ENCODE peak calls at places on chromosome 18, in nine cellular contexts. W is HCT116, D is fibroblast of lung, F is endothelial cell of umbilical vein, M is GM12878, J is GM23248, N is MM.1S, R is keratinocyte, P is mammary epithelial cell. K is an unnamed sample. For H3K4me1, the result is how much of the 10 kb centered on the place peaks cover.

GRCh38 chr18:79779700-79780190 is 18.0 kb upstream of the KCNG2 start:
- DNase-seq in P (no peak), R (no peak), W (no peak), J (no peak), D (no peak), N (no peak), F (no peak), M (no peak), K (no peak)

GRCh38 chr18:3217930-3218647 is 1.7 kb downstream of the MYOM1 start:
- DNase-seq in M (no peak), R (no peak), N (no peak), F (no peak), D (no peak), J (peak), W (no peak), P (no peak), K (peak)

GRCh38 chr18:10851824-10852225 is 297.5 kb downstream of the PIEZO2 start:
- DNase-seq in D (peak), R (no peak), W (peak), P (peak), M (peak), N (peak), F (peak), J (peak), K (peak)

GRCh38 chr18:9969247-9969646 is 55.4 kb downstream of the VAPA start:
- DNase-seq in W (no peak), P (no peak), M (no peak), J (no peak), F (no peak), R (no peak), D (no peak), N (no peak), K (no peak)

GRCh38 chr18:2617974-2618373 is 37.6 kb upstream of the SMCHD1 start:
- DNase-seq in D (peak), W (no peak), P (no peak), J (peak), R (no peak), M (no peak), F (no peak), N (no peak), K (no peak)

GRCh38 chr18:79786781-79787526 is 10.8 kb upstream of the KCNG2 start:
- DNase-seq in N (no peak), M (no peak), R (no peak), F (no peak), D (no peak), J (peak), W (no peak), P (no peak), K (no peak)

GRCh38 chr18:36374262-36374661 is 76.7 kb downstream of the FHOD3 start:
- DNase-seq in J (no peak), M (no peak), P (no peak), W (no peak), N (no peak), F (no peak), D (peak), R (no peak), K (no peak)

GRCh38 chr18:36673452-36673851 is 155.3 kb downstream of the TPGS2 start:
- DNase-seq in M (no peak), N (no peak), D (no peak), P (no peak), J (no peak), W (no peak), R (no peak), F (no peak), K (no peak)

GRCh38 chr18:36711813-36712444 is 116.9 kb downstream of the TPGS2 start:
- DNase-seq in M (no peak), N (no peak), W (peak), J (peak), F (no peak), R (no peak), P (peak), D (peak), K (peak)

GRCh38 chr18:21163647-21164625 is 52.3 kb upstream of the ROCK1 start:
- DNase-seq in P (peak), M (no peak), F (no peak), J (peak), W (no peak), D (peak), R (peak), N (no peak), K (peak)

GRCh38 chr18:44342167-44342566 is 338.5 kb upstream of the SETBP1 start:
- DNase-seq in F (no peak), M (no peak), D (peak), W (no peak), P (no peak), R (no peak), J (peak), N (no peak), K (no peak)

GRCh38 chr18:52394602-52395001 is 54.6 kb downstream of the DCC start:
- DNase-seq in F (no peak), N (peak), J (no peak), D (peak), W (no peak), P (no peak), M (peak), R (no peak), K (no peak)

GRCh38 chr18:80157708-80158343 is 48.8 kb downstream of the ADNP2 start:
- DNase-seq in D (peak), P (peak), N (peak), M (peak), J (peak), W (peak), R (no peak), F (peak), K (peak)

GRCh38 chr18:7743256-7743655 is 176.1 kb downstream of the PTPRM start:
- DNase-seq in N (no peak), J (no peak), F (no peak), W (no peak), M (no peak), R (no peak), P (no peak), D (no peak), K (no peak)

GRCh38 chr18:54871231-54871630 is 43.0 kb downstream of the RAB27B start:
- DNase-seq in W (no peak), J (no peak), D (no peak), R (no peak), P (no peak), N (no peak), F (no peak), M (no peak), K (no peak)

GRCh38 chr18:30016179-30016578 is 1026.4 kb downstream of the DSC3 start:
- DNase-seq in P (peak), M (no peak), F (no peak), N (no peak), W (no peak), R (no peak), J (no peak), D (peak), K (no peak)

GRCh38 chr18:11665587-11665986 is 23.5 kb upstream of the GNAL start:
- DNase-seq in P (no peak), R (no peak), W (no peak), F (no peak), M (no peak), N (no peak), D (no peak), J (no peak), K (no peak)

GRCh38 chr18:74790451-74790850 is 192.8 kb downstream of the ZNF407 start:
- DNase-seq in W (no peak), P (no peak), D (no peak), M (no peak), N (no peak), F (no peak), R (no peak), J (no peak), K (no peak)

GRCh38 chr18:34809697-34810096 is 99.6 kb downstream of the DTNA start:
- DNase-seq in D (peak), P (peak), M (no peak), W (peak), N (no peak), R (no peak), J (peak), F (peak), K (peak)

GRCh38 chr18:6315556-6316331 is 99.0 kb downstream of the L3MBTL4 start:
- DNase-seq in J (no peak), M (no peak), D (no peak), P (no peak), R (no peak), N (no peak), F (no peak), W (no peak), K (no peak)

GRCh38 chr18:62037012-62037742 is 144.4 kb upstream of the RNF152 start:
- DNase-seq in M (no peak), P (no peak), R (no peak), D (no peak), W (no peak), J (peak), N (no peak), F (no peak), K (no peak)

GRCh38 chr18:64330161-64330560 is 181.3 kb upstream of the LINC00305 start:
- DNase-seq in W (no peak), J (no peak), N (no peak), F (peak), P (no peak), M (no peak), R (no peak), D (no peak), K (peak)

GRCh38 chr18:21303913-21304312 is 61.9 kb downstream of the GREB1L start:
- DNase-seq in R (no peak), J (peak), F (no peak), W (peak), N (no peak), D (peak), M (no peak), P (peak), K (no peak)

GRCh38 chr18:35491689-35492077 is 6.1 kb downstream of the INO80C start:
- DNase-seq in M (no peak), P (no peak), F (peak), D (no peak), J (no peak), N (no peak), W (no peak), R (no peak), K (peak)

GRCh38 chr18:11666176-11666575 is 22.9 kb upstream of the GNAL start:
- DNase-seq in D (no peak), W (no peak), N (no peak), P (no peak), J (no peak), R (no peak), M (no peak), F (no peak), K (no peak)

GRCh38 chr18:29652797-29653196 is 1389.7 kb downstream of the DSC3 start:
- DNase-seq in D (peak), P (peak), F (no peak), J (no peak), W (no peak), M (no peak), R (no peak), N (no peak), K (no peak)

GRCh38 chr18:59218018-59218417 is 1.9 kb upstream of the GRP start:
- DNase-seq in F (no peak), D (no peak), W (no peak), M (no peak), J (no peak), N (no peak), R (no peak), P (no peak), K (no peak)

GRCh38 chr18:38330573-38330972 is 765.0 kb upstream of the CELF4 start:
- DNase-seq in W (no peak), N (no peak), R (no peak), J (no peak), D (no peak), F (no peak), M (no peak), P (peak), K (no peak)

GRCh38 chr18:74244554-74244953 is 47.2 kb downstream of the CYB5A start:
- DNase-seq in M (no peak), N (no peak), F (no peak), P (no peak), R (no peak), W (no peak), J (no peak), D (no peak), K (no peak)

GRCh38 chr18:23545247-23545789 is 41.0 kb downstream of the NPC1 start:
- DNase-seq in P (no peak), W (no peak), N (no peak), M (no peak), J (no peak), F (no peak), R (no peak), D (no peak), K (no peak)

GRCh38 chr18:46761054-46761769 is 4.4 kb upstream of the ST8SIA5 start:
- DNase-seq in F (no peak), P (no peak), J (no peak), N (no peak), R (no peak), W (no peak), D (no peak), M (no peak), K (no peak)

GRCh38 chr18:13444430-13445240 is 226.1 kb downstream of the LDLRAD4 start:
- DNase-seq in F (no peak), W (no peak), N (no peak), J (no peak), M (no peak), R (no peak), D (no peak), P (no peak), K (no peak)
- H3K4me1 ChIP-seq in F (under half), W (under half), N (under half), J (under half), M (under half), R (under half), D (under half), P (under half), K (under half)

DNA sequence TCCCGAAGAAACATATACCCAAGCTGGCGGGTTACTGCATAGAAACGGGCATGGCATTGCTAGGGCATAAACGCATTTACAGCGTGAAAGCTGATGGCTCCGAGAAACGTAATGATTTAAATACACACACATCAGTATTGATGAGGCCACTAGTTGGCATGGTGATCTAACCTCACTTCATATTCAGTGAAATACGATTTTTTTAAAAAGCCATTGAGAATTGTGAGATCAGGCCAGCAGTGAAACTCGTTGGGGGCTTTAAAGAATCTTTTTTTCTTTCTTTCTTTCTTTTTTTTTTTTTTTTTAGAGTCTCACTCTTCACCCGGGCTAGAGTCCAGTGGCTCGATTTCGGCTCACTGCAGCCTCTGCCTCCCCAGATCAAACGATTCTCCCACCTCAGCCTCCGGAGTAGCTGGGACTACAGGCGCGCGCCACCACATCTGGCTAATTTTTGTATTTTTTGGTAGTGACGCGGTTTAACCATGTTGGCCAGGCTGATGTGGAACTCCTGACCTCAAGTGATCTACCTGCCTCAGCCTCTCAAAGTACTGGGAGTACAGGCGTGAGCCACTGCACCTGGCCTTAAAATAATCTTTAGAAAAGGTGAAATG is 2.4 kb upstream of the SMAD7 start:
- DNase-seq in P (no peak), F (no peak), J (peak), N (no peak), W (no peak), R (no peak), M (no peak), D (no peak), K (no peak)
- H3K27ac ChIP-seq in P (peak), F (peak), J (peak), N (peak), W (no peak), R (peak), M (peak), D (peak), K (no peak)

DNA sequence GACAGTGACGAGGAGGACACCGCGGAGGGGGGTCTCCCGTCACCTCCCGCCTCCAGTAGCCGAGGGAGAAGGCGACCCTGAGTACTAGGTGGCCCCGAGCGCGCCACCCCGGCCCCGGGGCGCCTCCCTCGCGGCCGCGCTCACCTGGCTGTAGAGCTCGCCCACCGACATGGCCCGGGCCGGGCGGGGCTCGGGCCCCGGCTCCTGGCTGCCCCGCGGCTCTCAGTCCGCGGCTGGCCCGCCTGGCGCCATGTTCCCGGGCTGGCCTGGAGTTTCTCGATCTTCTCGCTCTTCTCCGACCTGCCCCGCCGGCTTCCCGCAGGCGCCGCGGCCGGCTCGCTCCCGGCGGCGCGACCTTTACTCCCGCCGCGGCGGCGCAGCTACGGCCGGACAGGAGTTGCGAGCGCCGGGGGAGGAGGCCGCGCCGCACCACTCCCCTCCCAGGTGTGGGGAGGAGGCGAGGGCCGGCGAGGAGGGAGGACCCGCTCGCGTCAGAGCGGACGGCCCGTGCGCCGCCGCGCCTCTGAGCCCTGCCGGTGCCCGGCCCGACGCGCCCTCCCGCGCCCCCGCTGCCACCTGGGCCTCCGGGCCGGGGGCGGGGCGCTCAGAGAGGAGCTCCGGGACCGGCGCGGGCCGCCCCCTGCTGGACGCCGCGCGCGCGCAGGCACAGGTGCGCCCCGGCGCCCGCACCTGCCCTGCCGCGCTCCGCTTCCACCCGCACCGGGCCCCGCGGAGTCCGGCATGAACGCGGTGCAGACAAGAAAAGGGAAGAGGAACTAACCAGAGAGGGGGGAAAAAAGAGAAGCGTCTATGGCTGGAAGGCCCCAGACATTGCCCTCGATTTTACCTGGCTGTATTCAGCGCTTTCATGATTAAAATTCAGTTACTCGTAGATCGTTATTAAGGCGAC is at the start of gene MYO5B:
- DNase-seq in F (no peak), R (no peak), P (peak), M (no peak), W (peak), N (peak), J (peak), D (peak), K (peak)
- TF ChIP-seq EZH2 in F (peak), R (peak), P (no peak), M (no peak), W (no peak), N (no peak), J (peak), D (peak), K (peak)

GRCh38 chr18:13372405-13372995 is 153.9 kb downstream of the LDLRAD4 start:
- DNase-seq in W (no peak), D (no peak), F (no peak), J (peak), N (no peak), M (no peak), R (no peak), P (no peak), K (no peak)

GRCh38 chr18:13375302-13376255 is 157.0 kb downstream of the LDLRAD4 start:
- DNase-seq in P (peak), J (peak), F (peak), D (peak), N (no peak), W (peak), M (peak), R (peak), K (peak)

GRCh38 chr18:13371689-13372404 is 153.3 kb downstream of the LDLRAD4 start:
- DNase-seq in R (no peak), W (no peak), M (no peak), F (no peak), P (no peak), N (peak), J (no peak), D (no peak), K (no peak)

GRCh38 chr18:13374468-13375301 is 156.1 kb downstream of the LDLRAD4 start:
- DNase-seq in D (peak), W (no peak), R (no peak), F (no peak), P (no peak), J (no peak), N (no peak), M (no peak), K (peak)

GRCh38 chr18:13374096-13374467 is 155.5 kb downstream of the LDLRAD4 start:
- DNase-seq in N (no peak), J (no peak), D (no peak), M (no peak), R (no peak), P (no peak), W (no peak), F (no peak), K (no peak)
- H3K4me1 ChIP-seq in N (under half), J (under half), D (under half), M (under half), R (under half), P (under half), W (under half), F (under half), K (under half)

DNA sequence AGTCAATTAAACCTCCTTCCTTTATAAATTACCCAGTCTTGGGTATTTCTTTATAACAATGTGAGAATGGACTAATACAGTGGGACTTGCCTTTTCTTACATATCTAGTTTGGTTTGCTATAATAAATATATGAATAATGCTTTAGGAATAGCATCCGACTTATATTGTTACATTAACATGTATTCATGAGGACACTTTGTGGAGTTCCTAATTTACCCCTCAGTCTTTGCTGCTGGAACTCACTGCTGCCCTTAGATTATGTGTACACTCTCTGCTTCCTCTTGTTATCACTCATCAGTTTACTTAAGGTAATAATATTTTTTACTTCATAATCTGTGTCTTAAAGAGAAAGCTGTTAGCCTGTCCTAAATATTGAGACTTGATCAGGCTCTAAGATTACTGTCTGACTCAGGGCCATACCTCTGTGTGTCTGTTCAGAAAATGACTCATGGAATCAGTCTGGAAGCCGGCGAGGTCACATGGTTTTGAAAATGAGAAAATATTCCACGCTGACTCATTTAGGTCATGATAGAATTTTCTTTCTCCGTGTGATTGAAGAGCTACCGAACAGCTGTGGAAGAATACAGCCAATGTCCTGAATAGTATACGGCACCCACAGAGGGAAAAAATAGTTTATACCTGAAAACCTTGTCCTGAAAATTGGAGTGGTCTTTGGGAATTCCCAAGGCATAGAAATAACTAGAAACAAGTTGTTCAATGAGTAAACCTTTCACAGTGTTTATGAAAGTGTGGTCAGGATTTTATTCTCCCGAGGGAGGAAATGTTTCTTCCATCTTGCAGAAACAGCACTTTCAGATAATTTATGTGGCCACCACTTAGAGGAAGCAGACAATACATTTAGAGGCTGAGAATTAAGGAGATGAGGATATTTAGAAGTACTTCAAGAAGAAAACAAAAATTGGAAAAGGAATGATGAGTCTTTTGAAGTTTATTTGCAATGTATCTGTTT is 156.4 kb downstream of the DSEL start:
- DNase-seq in F (peak), D (peak), R (peak), M (no peak), P (peak), W (no peak), N (peak), J (peak), K (peak)
- H3K27ac ChIP-seq in F (peak), D (no peak), R (peak), M (no peak), P (peak), W (no peak), N (no peak), J (peak), K (peak)

K was measured in A673.